ENCODE peak calls at places on chromosome 9, in four cellular contexts. G is GM12878, T is K562, N is HepG2. A is an unnamed sample.

GRCh38 chr9:125241863-125242739 is 958 bp upstream of the HSPA5 start:
- DNase-seq in G (no peak), T (no peak), N (no peak), A (no peak)

GRCh38 chr9:136943291-136944093 is 1.0 kb downstream of the FBXW5 start:
- DNase-seq in G (no peak), T (peak; percentile 50), N (no peak), A (no peak)

GRCh38 chr9:80550181-80550580 is 978.4 kb downstream of the TLE4 start:
- DNase-seq in G (no peak), T (no peak), N (no peak), A (no peak)

GRCh38 chr9:91025856-91026255 is 224.2 kb downstream of the SYK start:
- DNase-seq in G (no peak), T (no peak), N (no peak), A (no peak)

GRCh38 chr9:14686168-14686567 is 7.1 kb downstream of the ZDHHC21 start:
- DNase-seq in G (no peak), T (no peak), N (no peak), A (no peak)

GRCh38 chr9:37329576-37329975 is 92.9 kb upstream of the GRHPR start:
- DNase-seq in G (no peak), T (peak; percentile 53), N (no peak), A (peak; percentile 38)

GRCh38 chr9:24436761-24437160 is 108.9 kb downstream of the IZUMO3 start:
- DNase-seq in G (no peak), T (no peak), N (no peak), A (no peak)

GRCh38 chr9:13424204-13424603 is 144.7 kb upstream of the MPDZ start:
- DNase-seq in G (no peak), T (peak; percentile 1), N (no peak), A (no peak)

GRCh38 chr9:130847306-130848217 is 12.5 kb downstream of the ABL1 start:
- DNase-seq in G (no peak), T (peak; percentile 66), N (peak; percentile 43), A (peak; percentile 96)

GRCh38 chr9:103068666-103069207 is 73.6 kb downstream of the CYLC2 start:
- DNase-seq in G (no peak), T (no peak), N (no peak), A (no peak)

GRCh38 chr9:126145887-126146253 is 180.8 kb upstream of the MVB12B start:
- DNase-seq in G (no peak), T (no peak), N (no peak), A (no peak)

GRCh38 chr9:96061293-96061987 is 185.9 kb downstream of the ERCC6L2 start:
- DNase-seq in G (no peak), T (peak; percentile 43), N (peak; percentile 21), A (peak; percentile 65)

DNA sequence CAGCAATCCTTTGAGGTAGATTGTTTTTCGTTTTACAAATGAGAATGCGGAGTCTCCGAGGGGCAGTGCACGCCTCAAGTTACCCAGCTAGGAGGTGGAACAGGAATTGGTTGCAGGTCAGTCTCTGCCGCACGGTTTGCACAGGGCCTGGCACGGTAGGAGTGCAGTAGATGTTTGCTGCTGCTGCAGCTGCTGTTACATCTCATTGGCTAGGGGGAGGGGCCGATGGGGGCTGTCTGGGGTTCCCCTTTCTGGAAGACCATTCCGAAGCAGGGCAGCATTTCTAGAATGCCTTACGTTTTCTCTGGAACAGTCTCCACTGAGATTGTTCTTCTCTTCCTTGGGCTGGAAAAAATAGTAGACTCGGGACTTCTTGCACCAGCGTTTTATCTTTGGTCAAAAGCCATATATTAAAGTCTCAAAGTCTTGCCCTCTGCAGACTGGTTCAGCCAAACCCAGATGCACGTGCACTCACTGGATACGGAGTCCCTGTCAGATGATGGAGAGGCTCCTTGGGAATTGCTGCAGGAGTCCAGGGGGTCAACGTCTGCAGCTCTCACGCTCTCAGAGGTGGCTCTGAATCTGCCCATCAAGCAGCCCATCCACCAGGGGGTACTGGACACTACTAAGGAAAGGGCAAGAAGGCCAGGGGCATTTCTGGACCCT is 1.2 kb downstream of the USP20 start:
- DNase-seq in G (no peak), T (peak; percentile 63), N (no peak), A (no peak)
- H3K9ac ChIP-seq in G (peak overlapping the region; percentile 78), T (peak overlapping the region; percentile 88), N (peak overlapping the region; percentile 87), A (no peak overlapping the region)

GRCh38 chr9:18857334-18857733 is 175.7 kb downstream of the SAXO1 start:
- DNase-seq in G (no peak), T (no peak), N (no peak), A (peak; percentile 38)
- TF ChIP-seq POLR2AphosphoS5 in G (no peak), T (no peak), N (no peak), A (no peak)

GRCh38 chr9:120379611-120380010 is 200.4 kb downstream of the CDK5RAP2 start:
- DNase-seq in G (no peak), T (no peak), N (no peak), A (no peak)

GRCh38 chr9:120375316-120375715 is 204.7 kb downstream of the CDK5RAP2 start:
- DNase-seq in G (no peak), T (no peak), N (no peak), A (no peak)

GRCh38 chr9:120378680-120379079 is 201.3 kb downstream of the CDK5RAP2 start:
- DNase-seq in G (no peak), T (no peak), N (no peak), A (no peak)

GRCh38 chr9:120376101-120376500 is 203.9 kb downstream of the CDK5RAP2 start:
- DNase-seq in G (no peak), T (no peak), N (no peak), A (no peak)

DNA sequence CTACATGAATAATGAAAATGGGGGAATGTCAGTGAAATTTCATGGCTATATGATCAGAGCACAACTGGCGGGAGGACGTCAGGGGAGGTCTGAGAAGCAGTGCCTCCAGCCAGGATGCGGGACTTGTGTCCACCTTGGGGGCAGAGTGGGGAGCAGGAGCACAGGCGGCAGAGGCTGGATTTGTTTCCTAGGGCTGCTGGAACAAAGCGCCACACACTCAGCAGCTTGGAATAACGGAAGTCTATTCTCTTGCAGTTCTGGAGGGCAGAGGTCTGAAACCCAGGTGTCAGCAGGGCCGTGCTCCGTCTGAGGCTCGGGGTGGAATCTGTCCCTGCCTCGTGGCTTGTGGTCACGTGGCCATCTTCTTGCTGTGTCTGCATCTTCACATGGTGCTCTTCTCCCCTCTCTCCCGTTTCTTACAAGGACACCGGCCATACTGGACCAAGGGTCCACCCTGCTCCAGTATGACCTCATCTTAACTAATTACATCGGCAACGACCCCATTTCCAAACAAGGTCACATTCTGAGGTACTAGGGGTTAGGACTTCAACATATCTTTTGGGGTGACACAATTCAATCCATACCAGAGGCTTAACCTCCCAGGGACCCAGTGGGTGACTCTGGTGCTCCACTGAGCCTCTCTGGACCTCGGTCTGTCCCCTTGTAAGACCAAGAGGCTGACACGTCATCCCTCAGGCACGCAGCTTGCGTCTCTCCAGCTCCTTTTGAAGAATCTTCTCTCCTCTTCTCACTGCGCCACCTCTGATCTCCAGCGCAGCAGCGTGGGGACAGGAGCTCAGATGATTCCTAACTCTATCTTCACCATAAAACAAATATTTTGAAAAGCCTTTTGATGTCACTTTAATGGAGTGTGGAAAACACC is 202.5 kb downstream of the CDK5RAP2 start:
- DNase-seq in G (no peak), T (no peak), N (no peak), A (no peak)
- TF ChIP-seq MYC in G (no peak), T (no peak), N (no peak), A (no peak)

GRCh38 chr9:97779608-97780007 is 73.4 kb upstream of the FOXE1 start:
- DNase-seq in G (no peak), T (no peak), N (no peak), A (no peak)
- H3K9ac ChIP-seq in G (no peak overlapping the region), T (no peak overlapping the region), N (no peak overlapping the region), A (no peak overlapping the region)

GRCh38 chr9:33917036-33917435 is 100.1 kb downstream of the UBE2R2 start:
- DNase-seq in G (no peak), T (no peak), N (no peak), A (no peak)
- TF ChIP-seq POLR2AphosphoS5 in G (no peak), T (no peak), N (no peak), A (no peak)

A was measured in endothelial cell of umbilical vein.